ENCODE peak calls at places on chromosomes 4 and X, in five cellular contexts. Y is HepG2, R is HCT116, T is neural progenitor cell, O is GM23338. Z is an unnamed sample. For H4K20me1, the result is how much of the 10 kb centered on the place peaks cover.

GRCh38 chr4:4386736-4387392 is at the start of gene NSG1:
- DNase-seq in Y (no peak), R (no peak), T (peak), O (peak), Z (peak)

GRCh38 chr4:84531689-84532088 is 32.6 kb upstream of the NKX6-1 start:
- DNase-seq in Y (no peak), R (no peak), T (peak), O (no peak), Z (no peak)

GRCh38 chr4:76605099-76605563 is 170.1 kb downstream of the SHROOM3 start:
- DNase-seq in Y (no peak), R (no peak), T (no peak), O (no peak), Z (no peak)

GRCh38 chr4:122313001-122313400 is 65.8 kb upstream of the ADAD1 start:
- DNase-seq in Y (no peak), R (no peak), T (no peak), O (no peak), Z (no peak)

GRCh38 chr4:145843148-145843547 is 95.5 kb downstream of the ZNF827 start:
- DNase-seq in Y (no peak), R (no peak), T (no peak), O (no peak), Z (peak)

GRCh38 chr4:53987761-53988171 is 76.6 kb downstream of the CHIC2 start:
- DNase-seq in Y (peak), R (peak), T (no peak), O (no peak), Z (peak)

GRCh38 chrX:101370888-101371504 is 15.0 kb downstream of the BTK start:
- DNase-seq in Y (no peak), R (no peak), T (no peak), O (no peak), Z (no peak)

GRCh38 chr4:11475871-11476270 is 47.2 kb upstream of the HS3ST1 start:
- DNase-seq in Y (no peak), R (no peak), T (no peak), O (no peak), Z (no peak)

GRCh38 chr4:26139310-26139924 is 181.4 kb upstream of the RBPJ start:
- DNase-seq in Y (no peak), R (no peak), T (no peak), O (no peak), Z (no peak)

GRCh38 chrX:21181232-21181853 is 192.9 kb upstream of the CNKSR2 start:
- DNase-seq in Y (no peak), R (no peak), T (no peak), O (no peak), Z (no peak)

GRCh38 chrX:39676434-39676833 is 421.3 kb downstream of the BCOR start:
- DNase-seq in Y (no peak), R (no peak), T (no peak), O (no peak), Z (no peak)

GRCh38 chr4:57098415-57098814 is 11.8 kb downstream of the IGFBP7 start:
- DNase-seq in Y (no peak), R (no peak), T (no peak), O (no peak), Z (no peak)

GRCh38 chr4:98995183-98996055 is at the start of gene METAP1:
- DNase-seq in Y (peak), R (peak), T (peak), O (peak), Z (peak)

GRCh38 chr4:75673959-75674328 is 733 bp upstream of the G3BP2 start:
- DNase-seq in Y (no peak), R (no peak), T (peak), O (peak), Z (no peak)

GRCh38 chr4:48490012-48490679 is at the start of gene ZAR1:
- DNase-seq in Y (no peak), R (no peak), T (peak), O (peak), Z (no peak)

GRCh38 chr4:128600410-128600809 is 209.1 kb upstream of the JADE1 start:
- DNase-seq in Y (peak), R (no peak), T (no peak), O (no peak), Z (peak)

GRCh38 chr4:8905773-8906667 is 34.4 kb upstream of the HMX1 start:
- DNase-seq in Y (no peak), R (no peak), T (no peak), O (no peak), Z (no peak)

GRCh38 chr4:20252656-20253271 is 1.1 kb downstream of the SLIT2 start:
- DNase-seq in Y (no peak), R (no peak), T (peak), O (peak), Z (peak)

GRCh38 chr4:183260491-183261151 is 59.5 kb downstream of the CLDN22 start:
- DNase-seq in Y (peak), R (no peak), T (no peak), O (no peak), Z (no peak)

GRCh38 chrX:38652934-38653442 is 91.6 kb downstream of the TSPAN7 start:
- DNase-seq in Y (no peak), R (no peak), T (no peak), O (no peak), Z (no peak)

GRCh38 chr4:24476209-24476781 is 108.1 kb downstream of the DHX15 start:
- DNase-seq in Y (no peak), R (no peak), T (peak), O (peak), Z (peak)

GRCh38 chr4:86939123-86939522 is 4.3 kb downstream of the AFF1 start:
- DNase-seq in Y (no peak), R (no peak), T (no peak), O (no peak), Z (no peak)

GRCh38 chrX:27735914-27736313 is 71.9 kb upstream of the MAGEB10 start:
- DNase-seq in Y (no peak), R (no peak), T (no peak), O (no peak), Z (no peak)

GRCh38 chr4:152488246-152488645 is 47.6 kb downstream of the FBXW7 start:
- DNase-seq in Y (no peak), R (no peak), T (no peak), O (no peak), Z (no peak)

GRCh38 chr4:98659741-98660507 is 1.5 kb upstream of the TSPAN5 start:
- DNase-seq in Y (peak), R (no peak), T (no peak), O (no peak), Z (no peak)

GRCh38 chr4:48431401-48431800 is 51.7 kb upstream of the SLC10A4 start:
- DNase-seq in Y (no peak), R (no peak), T (no peak), O (no peak), Z (no peak)

GRCh38 chr4:7541414-7541810 is 106.7 kb upstream of the PSAPL1 start:
- DNase-seq in Y (no peak), R (no peak), T (no peak), O (no peak), Z (no peak)

GRCh38 chr4:73573794-73574528 is 46.3 kb downstream of the RASSF6 start:
- DNase-seq in Y (peak), R (peak), T (peak), O (peak), Z (peak)

GRCh38 chr4:73814679-73815078 is 21.8 kb upstream of the CXCL6 start:
- DNase-seq in Y (no peak), R (no peak), T (no peak), O (no peak), Z (no peak)

GRCh38 chrX:56248492-56248891 is 16.3 kb downstream of the KLF8 start:
- DNase-seq in Y (peak), R (peak), T (peak), O (peak), Z (peak)

GRCh38 chrX:130789793-130790192 is 113.2 kb downstream of the ENOX2 start:
- DNase-seq in Y (no peak), R (no peak), T (no peak), O (no peak), Z (no peak)

GRCh38 chr4:129804458-129804981 is 708.6 kb downstream of the C4orf33 start:
- DNase-seq in Y (no peak), R (no peak), T (peak), O (peak), Z (no peak)

GRCh38 chr4:124970011-124970410 is 257.5 kb upstream of the ANKRD50 start:
- DNase-seq in Y (no peak), R (no peak), T (no peak), O (no peak), Z (peak)

GRCh38 chrX:153909980-153910360 is 5.5 kb downstream of the AVPR2 start:
- DNase-seq in Y (no peak), R (no peak), T (no peak), O (no peak), Z (no peak)
- H4K20me1 ChIP-seq in Y (under half), R (under half), T (under half), O (under half), Z (under half)

GRCh38 chrX:94265323-94265722 is 591.3 kb downstream of the FAM133A start:
- DNase-seq in Y (no peak), R (no peak), T (no peak), O (no peak), Z (no peak)
- H3K4me3 ChIP-seq in Y (no peak), R (no peak), T (no peak), O (no peak), Z (no peak)

GRCh38 chr4:110621839-110622751 is 782 bp downstream of the PITX2 start:
- DNase-seq in Y (no peak), R (no peak), T (peak), O (peak), Z (no peak)
- H3K4me2 ChIP-seq in Y (no peak), R (peak), T (peak), O (peak), Z (peak)

GRCh38 chr4:28211714-28212470 is 1351.3 kb downstream of the STIM2 start:
- DNase-seq in Y (no peak), R (no peak), T (no peak), O (no peak), Z (no peak)
- H4K20me1 ChIP-seq in Y (under half), R (under half), T (under half), O (under half), Z (under half)

GRCh38 chr4:42360158-42360557 is 37.1 kb upstream of the SHISA3 start:
- DNase-seq in Y (no peak), R (no peak), T (no peak), O (no peak), Z (no peak)
- H3K4me3 ChIP-seq in Y (no peak), R (no peak), T (no peak), O (no peak), Z (no peak)

DNA sequence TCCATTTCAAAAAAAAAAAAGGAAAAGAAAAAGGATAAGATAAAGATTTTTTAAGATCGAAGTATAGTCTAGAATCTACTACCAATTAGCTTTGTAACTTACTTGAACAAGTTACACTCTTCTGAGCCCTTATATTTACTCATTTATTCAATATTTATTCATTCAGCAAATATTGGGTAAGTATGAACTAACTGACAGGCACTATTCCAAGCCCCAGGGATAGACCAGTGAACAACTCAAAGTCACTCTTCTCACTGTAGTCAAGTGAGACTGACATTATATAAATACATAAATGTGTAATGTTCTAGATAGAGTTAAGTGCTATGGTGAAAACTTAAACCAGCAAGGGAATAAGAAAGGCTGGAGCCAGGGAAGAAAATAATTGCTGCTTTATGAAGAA is 131.6 kb downstream of the ARHGAP24 start:
- DNase-seq in Y (no peak), R (no peak), T (no peak), O (no peak), Z (no peak)
- H3K4me2 ChIP-seq in Y (no peak), R (no peak), T (no peak), O (no peak), Z (no peak)

Z was measured in fibroblast of lung.